ENCODE peak calls at places on chromosome 21, in ten cellular contexts. S is lower lobe of right lung, K is ovary, F is Peyer's patch, U is nephron progenitor cell, W is lung, J is body of pancreas, T is B cell, O is fibroblast of lung, Y is HL-60. M is an unnamed sample.

GRCh38 chr21:44734026-44734745 is 22.8 kb upstream of the TSPEAR start:
- DNase-seq in S (no peak), K (no peak), F (no peak), U (no peak), W (no peak), J (no peak), T (no peak), O (no peak), Y (no peak), M (no peak)

GRCh38 chr21:24411429-24411828 is 1195.9 kb downstream of the MRPL39 start:
- DNase-seq in S (no peak), K (no peak), F (no peak), U (no peak), W (no peak), J (no peak), T (no peak), O (no peak), Y (no peak), M (no peak)

GRCh38 chr21:30227633-30228404 is 11.9 kb upstream of the CLDN8 start:
- DNase-seq in S (no peak), K (no peak), F (peak; percentile 65), U (no peak), W (peak; percentile 32), J (peak; percentile 64), T (no peak), O (peak; percentile 89), Y (peak; percentile 23), M (no peak)

GRCh38 chr21:31530918-31531705 is 128.4 kb upstream of the SOD1 start:
- DNase-seq in S (no peak), K (no peak), F (no peak), U (no peak), W (no peak), J (peak; percentile 54), T (no peak), O (no peak), Y (no peak), M (no peak)

GRCh38 chr21:38956791-38957571 is 151.3 kb downstream of the ETS2 start:
- DNase-seq in S (peak; percentile 58), K (no peak), F (no peak), U (no peak), W (no peak), J (peak; percentile 38), T (no peak), O (no peak), Y (no peak), M (no peak)

GRCh38 chr21:44639331-44639655 is 2.1 kb downstream of the KRTAP10-10 start:
- DNase-seq in S (no peak), K (no peak), F (no peak), U (no peak), W (no peak), J (no peak), T (no peak), O (no peak), Y (no peak), M (no peak)

GRCh38 chr21:44630440-44630839 is 3.5 kb downstream of the KRTAP10-9 start:
- DNase-seq in S (no peak), K (no peak), F (no peak), U (no peak), W (no peak), J (no peak), T (no peak), O (no peak), Y (no peak), M (no peak)

GRCh38 chr21:33418686-33419085 is 15.5 kb downstream of the IFNGR2 start:
- DNase-seq in S (no peak), K (peak; percentile 86), F (peak; percentile 72), U (no peak), W (no peak), J (no peak), T (no peak), O (peak; percentile 69), Y (no peak), M (no peak)

GRCh38 chr21:42010507-42011493 is 640 bp upstream of the ZBTB21 start:
- DNase-seq in S (peak; percentile 77), K (peak; percentile 57), F (peak; percentile 60), U (peak; percentile 50), W (peak; percentile 42), J (peak; percentile 32), T (no peak), O (no peak), Y (no peak), M (peak; percentile 44)

GRCh38 chr21:42006765-42007164 is 3.4 kb downstream of the ZBTB21 start:
- DNase-seq in S (no peak), K (no peak), F (no peak), U (no peak), W (no peak), J (no peak), T (no peak), O (no peak), Y (no peak), M (no peak)

GRCh38 chr21:42007541-42007940 is 2.6 kb downstream of the ZBTB21 start:
- DNase-seq in S (no peak), K (no peak), F (no peak), U (no peak), W (no peak), J (no peak), T (no peak), O (no peak), Y (no peak), M (no peak)

GRCh38 chr21:42009831-42010506 is at the start of gene ZBTB21:
- DNase-seq in S (peak; percentile 98), K (peak; percentile 99), F (peak; percentile 99), U (peak; percentile 99), W (peak; percentile 98), J (peak; percentile 99), T (peak; percentile 97), O (peak; percentile 98), Y (peak; percentile 92), M (peak; percentile 98)

GRCh38 chr21:42009018-42009830 is 936 bp downstream of the ZBTB21 start:
- DNase-seq in S (peak; percentile 71), K (peak; percentile 69), F (peak; percentile 81), U (peak; percentile 61), W (no peak), J (peak; percentile 60), T (peak; percentile 72), O (peak; percentile 38), Y (peak; percentile 21), M (peak; percentile 52)
- TF ChIP-seq CTCF in S (peak; percentile 38), K (no peak), F (peak; percentile 37), U (no peak), W (no peak), J (no peak), T (peak; percentile 30), O (peak; percentile 18), Y (no peak), M (peak; percentile 14)

GRCh38 chr21:14405225-14405624 is 22.3 kb upstream of the HSPA13 start:
- DNase-seq in S (no peak), K (no peak), F (no peak), U (no peak), W (no peak), J (no peak), T (no peak), O (no peak), Y (no peak), M (no peak)

GRCh38 chr21:14401217-14401616 is 18.3 kb upstream of the HSPA13 start:
- DNase-seq in S (no peak), K (no peak), F (no peak), U (no peak), W (no peak), J (no peak), T (no peak), O (no peak), Y (no peak), M (no peak)

DNA sequence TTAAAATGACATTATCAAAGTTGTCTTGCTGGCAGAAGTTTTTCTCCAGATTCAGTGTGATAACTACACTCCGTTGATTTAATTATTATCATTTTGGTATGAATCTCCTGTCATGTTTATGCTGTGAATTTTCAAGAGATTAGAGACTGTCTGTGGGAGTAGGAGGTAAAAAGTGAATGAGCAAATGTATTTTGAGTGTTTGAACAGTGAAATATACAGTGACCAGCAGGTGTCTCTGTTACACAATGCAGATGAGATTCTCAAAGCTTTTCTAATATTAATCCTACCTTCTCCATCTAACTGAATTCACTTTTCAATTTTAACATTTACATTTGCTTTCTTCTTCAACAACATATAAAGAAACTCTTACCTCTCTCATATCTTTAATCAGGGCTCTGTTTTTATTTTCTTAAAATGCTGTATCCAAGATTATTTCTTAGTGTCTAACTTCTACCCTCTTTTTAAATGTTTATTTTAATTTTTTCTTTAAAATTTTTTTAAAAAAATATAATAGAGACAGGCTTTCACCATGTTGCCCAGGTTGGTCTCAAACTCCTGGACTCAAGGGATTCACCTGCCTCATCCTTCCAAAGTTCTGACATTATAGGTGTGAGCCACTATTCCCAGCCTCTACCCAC is 20.9 kb upstream of the HSPA13 start:
- DNase-seq in S (no peak), K (no peak), F (no peak), U (no peak), W (no peak), J (no peak), T (peak; percentile 56), O (peak; percentile 58), Y (no peak), M (peak; percentile 37)
- TF ChIP-seq CTCF in S (peak; percentile 50), K (peak; percentile 22), F (peak; percentile 61), U (peak; percentile 55), W (peak; percentile 38), J (peak; percentile 62), T (peak; percentile 78), O (peak; percentile 21), Y (peak; percentile 59), M (peak; percentile 28)

GRCh38 chr21:22791376-22791775 is 1793.2 kb downstream of the NCAM2 start:
- DNase-seq in S (no peak), K (no peak), F (no peak), U (no peak), W (no peak), J (no peak), T (no peak), O (no peak), Y (no peak), M (no peak)
- TF ChIP-seq CTCF in S (no peak), K (no peak), F (no peak), U (no peak), W (no peak), J (no peak), T (no peak), O (no peak), Y (no peak), M (no peak)

GRCh38 chr21:15066231-15066577 is 1.4 kb upstream of the NRIP1 start:
- DNase-seq in S (no peak), K (no peak), F (no peak), U (no peak), W (no peak), J (no peak), T (no peak), O (peak; percentile 30), Y (no peak), M (no peak)

GRCh38 chr21:15063821-15064575 is 802 bp downstream of the NRIP1 start:
- DNase-seq in S (peak; percentile 70), K (peak; percentile 59), F (peak; percentile 73), U (peak; percentile 54), W (peak; percentile 58), J (peak; percentile 57), T (no peak), O (peak; percentile 37), Y (no peak), M (no peak)

GRCh38 chr21:15063081-15063820 is 1.5 kb downstream of the NRIP1 start:
- DNase-seq in S (no peak), K (no peak), F (peak; percentile 53), U (no peak), W (no peak), J (peak; percentile 6), T (peak; percentile 27), O (no peak), Y (no peak), M (peak; percentile 27)

GRCh38 chr21:15064576-15065380 is at the start of gene NRIP1:
- DNase-seq in S (peak; percentile 94), K (peak; percentile 92), F (peak; percentile 96), U (peak; percentile 84), W (peak; percentile 92), J (peak; percentile 94), T (peak; percentile 94), O (peak; percentile 92), Y (peak; percentile 56), M (peak; percentile 90)

GRCh38 chr21:15065381-15066230 is 806 bp upstream of the NRIP1 start:
- DNase-seq in S (peak; percentile 85), K (peak; percentile 83), F (peak; percentile 94), U (peak; percentile 53), W (peak; percentile 80), J (peak; percentile 89), T (peak; percentile 85), O (peak; percentile 86), Y (peak; percentile 35), M (peak; percentile 63)
- TF ChIP-seq CTCF in S (no peak), K (no peak), F (no peak), U (no peak), W (no peak), J (no peak), T (no peak), O (no peak), Y (no peak), M (no peak)